ENCODE peak calls at places on chromosome 3, in ten cellular contexts. F is NCI-H2081, Q is NCI-H1105, S is HAP-1, U is posterior cingulate gyrus, E is AG08395, R is NCI-H2171, X is neural crest cell, A is NCI-H460, M is NCI-H1417. B is an unnamed sample.

GRCh38 chr3:15113468-15113867 is 14.5 kb upstream of the RBSN start:
- DNase-seq in F (peak), Q (peak), S (no peak), U (no peak), E (no peak), R (no peak), X (no peak), A (no peak), M (no peak), B (no peak)

GRCh38 chr3:194142156-194142910 is 6.4 kb downstream of the HES1 start:
- DNase-seq in F (no peak), Q (peak), S (no peak), U (peak), E (no peak), R (no peak), X (no peak), A (no peak), M (no peak), B (no peak)

GRCh38 chr3:53490131-53490474 is 4.3 kb upstream of the CACNA1D start:
- DNase-seq in F (no peak), Q (no peak), S (no peak), U (no peak), E (no peak), R (no peak), X (no peak), A (no peak), M (no peak), B (no peak)

GRCh38 chr3:13034861-13035260 is 38.4 kb downstream of the IQSEC1 start:
- DNase-seq in F (no peak), Q (no peak), S (no peak), U (peak), E (no peak), R (no peak), X (no peak), A (no peak), M (no peak), B (no peak)

GRCh38 chr3:178465260-178466180 is 70.7 kb upstream of the KCNMB2 start:
- DNase-seq in F (no peak), Q (no peak), S (no peak), U (no peak), E (no peak), R (no peak), X (no peak), A (no peak), M (no peak), B (no peak)

GRCh38 chr3:14145236-14145635 is 20.4 kb downstream of the TMEM43 start:
- DNase-seq in F (no peak), Q (no peak), S (no peak), U (no peak), E (peak), R (no peak), X (no peak), A (no peak), M (no peak), B (no peak)

GRCh38 chr3:141913150-141913811 is 36.8 kb downstream of the ATP1B3 start:
- DNase-seq in F (peak), Q (no peak), S (peak), U (no peak), E (peak), R (peak), X (no peak), A (peak), M (peak), B (no peak)

GRCh38 chr3:57889807-57890206 is 118.4 kb upstream of the FLNB start:
- DNase-seq in F (no peak), Q (no peak), S (no peak), U (no peak), E (no peak), R (no peak), X (no peak), A (no peak), M (no peak), B (no peak)

GRCh38 chr3:54510506-54510905 is 388.2 kb downstream of the CACNA2D3 start:
- DNase-seq in F (no peak), Q (no peak), S (no peak), U (no peak), E (no peak), R (no peak), X (no peak), A (no peak), M (no peak), B (no peak)

GRCh38 chr3:102089904-102090492 is 240.7 kb downstream of the NFKBIZ start:
- DNase-seq in F (peak), Q (no peak), S (no peak), U (no peak), E (peak), R (no peak), X (no peak), A (peak), M (peak), B (no peak)